ENCODE peak calls at places on chromosomes 13 and 19, in ten cellular contexts. F, K, B, D, R, I, M, J, E and O are unnamed samples. For H3K4me1, the result is how much of the 10 kb centered on the place peaks cover.

GRCh38 chr13:109146912-109147624 is 517.7 kb downstream of the MYO16 start:
- DNase-seq in D (no peak), J (no peak), R (no peak), E (peak), I (no peak), F (peak), B (no peak), M (no peak), K (no peak), O (no peak)

GRCh38 chr13:68304287-68304893 is 1074.3 kb upstream of the PCDH9 start:
- DNase-seq in J (no peak), E (no peak), D (no peak), M (no peak), B (no peak), F (peak), I (no peak), K (no peak), R (no peak), O (no peak)

GRCh38 chr13:44078806-44079378 is 199.2 kb downstream of the LACC1 start:
- DNase-seq in I (no peak), F (no peak), J (no peak), D (no peak), K (no peak), M (no peak), R (no peak), E (no peak), B (no peak), O (no peak)

GRCh38 chr19:39327990-39328705 is 7.5 kb upstream of the LRFN1 start:
- DNase-seq in K (peak), D (peak), E (peak), B (peak), J (peak), I (peak), R (peak), M (no peak), F (no peak), O (peak)

GRCh38 chr19:53594811-53595509 is 36.8 kb upstream of the DPRX start:
- DNase-seq in M (no peak), F (no peak), I (no peak), B (no peak), R (no peak), J (no peak), K (no peak), D (no peak), E (no peak), O (no peak)

GRCh38 chr13:105464249-105464648 is 1071.2 kb downstream of the EFNB2 start:
- DNase-seq in B (no peak), D (no peak), I (no peak), M (no peak), F (no peak), E (no peak), R (no peak), K (no peak), J (no peak), O (no peak)

GRCh38 chr13:25980255-25980654 is 71.6 kb downstream of the SHISA2 start:
- DNase-seq in D (no peak), R (no peak), J (peak), B (no peak), E (no peak), F (peak), M (no peak), K (no peak), I (no peak), O (no peak)

GRCh38 chr19:16394681-16395375 is 70.2 kb downstream of the KLF2 start:
- DNase-seq in J (no peak), I (no peak), M (no peak), F (no peak), R (no peak), E (no peak), B (no peak), D (no peak), K (no peak), O (no peak)

GRCh38 chr13:38159710-38160109 is 189.9 kb upstream of the UFM1 start:
- DNase-seq in D (no peak), F (no peak), K (no peak), B (no peak), R (no peak), E (no peak), J (no peak), I (no peak), M (no peak), O (no peak)

GRCh38 chr19:14775855-14776254 is 2.5 kb downstream of the ADGRE2 start:
- DNase-seq in F (no peak), D (peak), K (no peak), I (peak), J (peak), E (no peak), B (no peak), R (no peak), M (no peak), O (peak)

GRCh38 chr19:14110650-14111049 is 6.9 kb downstream of the PRKACA start:
- DNase-seq in M (no peak), D (no peak), F (no peak), E (no peak), K (no peak), J (peak), I (no peak), R (no peak), B (no peak), O (no peak)

GRCh38 chr13:51298812-51299211 is 40.7 kb upstream of the SERPINE3 start:
- DNase-seq in K (no peak), F (no peak), D (no peak), E (no peak), R (no peak), B (no peak), M (no peak), J (no peak), I (no peak), O (no peak)

GRCh38 chr13:51303063-51303552 is 36.4 kb upstream of the SERPINE3 start:
- DNase-seq in D (no peak), I (no peak), E (no peak), K (no peak), J (no peak), M (no peak), B (no peak), R (no peak), F (no peak), O (no peak)

GRCh38 chr13:51292000-51292550 is 47.4 kb upstream of the SERPINE3 start:
- DNase-seq in J (no peak), B (no peak), F (no peak), R (no peak), E (no peak), I (no peak), M (no peak), D (no peak), K (no peak), O (no peak)

DNA sequence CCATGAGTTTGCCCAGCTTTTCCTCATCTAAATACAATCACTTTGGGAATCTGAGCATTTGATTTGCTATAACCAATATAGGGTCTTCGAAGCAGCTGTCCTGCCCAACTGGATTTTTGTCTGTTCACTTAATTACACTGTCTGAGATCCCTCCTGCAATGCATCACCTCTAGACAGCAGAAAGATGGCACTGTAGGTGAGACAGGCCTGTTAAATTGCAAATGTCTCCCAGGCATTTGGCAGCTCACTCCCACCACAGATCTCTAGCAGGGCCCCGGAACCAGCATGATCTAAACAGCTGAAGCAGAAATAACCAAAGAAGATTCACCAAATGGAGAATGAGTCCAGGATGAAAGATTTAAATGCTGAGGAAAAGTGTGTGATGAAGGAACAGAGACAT is 41.9 kb upstream of the SERPINE3 start:
- DNase-seq in M (no peak), J (no peak), K (no peak), F (no peak), D (no peak), E (no peak), I (no peak), R (no peak), B (no peak), O (no peak)
- TF ChIP-seq CTCF in M (no peak), J (no peak), K (no peak), F (no peak), D (no peak), E (no peak), I (no peak), R (no peak), B (no peak), O (no peak)

GRCh38 chr13:28357247-28357825 is 137.6 kb downstream of the FLT1 start:
- DNase-seq in D (no peak), E (no peak), M (no peak), B (no peak), J (no peak), I (no peak), R (no peak), K (no peak), F (no peak), O (no peak)

GRCh38 chr13:28356506-28357064 is 138.3 kb downstream of the FLT1 start:
- DNase-seq in D (no peak), M (no peak), B (no peak), K (no peak), I (no peak), E (no peak), R (no peak), F (no peak), J (no peak), O (no peak)

GRCh38 chr13:28353679-28354078 is 141.2 kb downstream of the FLT1 start:
- DNase-seq in B (no peak), I (no peak), E (no peak), J (no peak), D (no peak), R (no peak), K (no peak), M (no peak), F (no peak), O (no peak)

GRCh38 chr13:28355822-28356371 is 139.0 kb downstream of the FLT1 start:
- DNase-seq in E (no peak), J (peak), B (no peak), K (no peak), F (no peak), D (no peak), M (no peak), I (peak), R (no peak), O (no peak)

DNA sequence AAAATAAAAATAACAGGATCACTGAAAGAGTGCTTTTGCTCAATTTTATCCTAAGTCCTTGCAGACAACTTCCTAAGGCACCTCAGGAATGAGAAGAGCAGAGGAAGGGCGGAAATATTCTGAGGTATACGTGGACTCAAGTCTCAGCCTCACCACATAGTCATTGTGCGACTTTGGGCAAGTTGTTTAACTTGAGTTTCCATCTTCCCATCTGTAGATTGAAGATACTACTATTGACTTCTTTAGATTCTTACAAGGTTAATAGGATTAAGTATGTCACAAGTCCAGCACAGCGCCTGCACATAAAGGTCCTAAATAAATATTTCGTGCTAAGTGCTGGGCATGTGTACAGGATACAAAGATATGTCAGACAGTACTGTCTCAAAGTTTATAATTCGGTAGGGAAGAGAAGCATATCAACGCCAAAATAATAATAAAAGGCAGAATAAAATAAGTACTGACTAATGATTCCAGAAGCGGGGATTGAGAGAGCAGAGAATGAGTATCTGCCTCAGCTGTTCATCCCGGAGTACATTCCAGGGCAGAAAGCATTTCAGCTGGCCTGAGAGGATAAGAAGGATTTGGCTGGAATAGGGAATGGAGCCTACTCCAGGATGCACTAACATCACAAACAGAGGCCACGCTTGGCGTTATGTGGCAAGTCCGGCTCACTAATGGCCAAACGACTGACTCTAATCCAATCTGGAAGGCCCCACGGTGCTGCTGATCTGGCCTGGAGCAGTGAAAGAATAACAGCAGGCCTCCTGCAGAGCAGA is 139.7 kb downstream of the FLT1 start:
- DNase-seq in B (no peak), J (no peak), M (no peak), K (no peak), F (no peak), E (no peak), I (no peak), D (no peak), R (no peak), O (no peak)
- H3K4me1 ChIP-seq in B (under half), J (under half), M (under half), K (under half), F (under half), E (under half), I (under half), D (under half), R (under half), O (under half)

DNA sequence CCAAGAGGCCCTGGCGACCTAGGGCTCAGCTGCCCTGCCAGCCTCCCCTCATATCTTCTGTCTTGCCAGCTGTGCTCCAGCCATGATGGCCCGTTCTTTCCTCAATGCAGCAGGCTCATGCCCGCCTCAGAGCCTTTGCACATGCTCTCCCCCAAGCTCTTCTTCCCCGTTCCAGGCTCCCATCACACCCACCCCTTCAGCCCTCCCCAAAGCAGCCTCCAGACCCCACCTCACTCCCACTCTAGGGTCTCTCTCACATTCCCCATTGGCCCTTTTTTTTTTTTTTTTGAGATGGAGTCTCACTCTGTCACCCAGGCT is 29.9 kb upstream of the ATP1A3 start:
- DNase-seq in D (no peak), M (no peak), B (no peak), K (no peak), J (no peak), R (no peak), I (no peak), E (no peak), F (no peak), O (no peak)
- TF ChIP-seq CTCF in D (no peak), M (no peak), B (no peak), K (no peak), J (no peak), R (no peak), I (no peak), E (no peak), F (no peak), O (no peak)

GRCh38 chr19:44745386-44745831 is 3.1 kb upstream of the BCL3 start:
- DNase-seq in F (peak), B (peak), K (peak), M (no peak), I (no peak), D (peak), J (peak), R (peak), E (peak), O (peak)
- H3K4me1 ChIP-seq in F (half or more), B (half or more), K (half or more), M (half or more), I (under half), D (half or more), J (half or more), R (half or more), E (half or more), O (under half)

DNA sequence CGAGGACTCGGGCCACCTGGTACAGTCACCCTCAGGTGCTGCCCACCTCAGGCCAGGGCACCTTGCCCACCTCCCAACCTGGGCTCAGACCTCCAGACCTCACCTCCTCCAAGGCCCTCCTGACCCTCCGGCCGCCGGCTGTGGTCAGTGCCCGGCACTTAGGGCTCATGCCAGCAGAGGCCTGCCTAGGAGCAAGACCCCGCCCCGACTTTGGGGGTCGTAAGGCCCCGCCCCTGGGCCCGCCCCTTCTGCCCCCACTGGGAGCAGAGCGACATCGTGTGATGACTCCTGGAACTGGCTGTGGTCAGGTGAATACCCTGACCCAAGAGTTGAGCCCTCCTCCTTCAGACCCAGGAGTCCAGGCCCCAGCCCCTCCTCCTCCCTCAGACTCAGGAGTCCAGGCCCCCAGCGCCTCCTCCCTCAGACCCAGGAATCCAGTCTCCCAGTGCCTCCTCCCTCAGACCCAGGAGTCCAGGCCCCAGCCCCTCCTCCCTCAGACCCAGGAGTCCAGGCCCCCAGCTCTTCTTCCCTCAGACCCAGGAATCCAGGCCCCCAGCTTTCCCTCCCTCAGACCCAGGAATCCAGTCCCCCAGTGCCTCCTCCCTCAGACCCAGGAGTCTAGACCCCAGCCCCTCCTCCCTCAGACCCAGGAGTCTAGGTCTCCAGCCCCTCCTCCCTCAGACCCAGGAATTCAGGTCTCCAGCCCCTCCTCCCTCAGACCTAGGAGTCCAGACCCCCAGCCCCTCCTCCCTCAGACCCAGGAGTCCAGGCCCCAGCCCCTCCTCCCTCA is at the start of gene SBK2:
- DNase-seq in J (peak), I (no peak), R (no peak), M (no peak), B (no peak), K (no peak), D (no peak), E (no peak), F (no peak), O (no peak)
- TF ChIP-seq CTCF in J (no peak), I (no peak), R (no peak), M (no peak), B (no peak), K (no peak), D (peak), E (no peak), F (no peak), O (peak)

DNA sequence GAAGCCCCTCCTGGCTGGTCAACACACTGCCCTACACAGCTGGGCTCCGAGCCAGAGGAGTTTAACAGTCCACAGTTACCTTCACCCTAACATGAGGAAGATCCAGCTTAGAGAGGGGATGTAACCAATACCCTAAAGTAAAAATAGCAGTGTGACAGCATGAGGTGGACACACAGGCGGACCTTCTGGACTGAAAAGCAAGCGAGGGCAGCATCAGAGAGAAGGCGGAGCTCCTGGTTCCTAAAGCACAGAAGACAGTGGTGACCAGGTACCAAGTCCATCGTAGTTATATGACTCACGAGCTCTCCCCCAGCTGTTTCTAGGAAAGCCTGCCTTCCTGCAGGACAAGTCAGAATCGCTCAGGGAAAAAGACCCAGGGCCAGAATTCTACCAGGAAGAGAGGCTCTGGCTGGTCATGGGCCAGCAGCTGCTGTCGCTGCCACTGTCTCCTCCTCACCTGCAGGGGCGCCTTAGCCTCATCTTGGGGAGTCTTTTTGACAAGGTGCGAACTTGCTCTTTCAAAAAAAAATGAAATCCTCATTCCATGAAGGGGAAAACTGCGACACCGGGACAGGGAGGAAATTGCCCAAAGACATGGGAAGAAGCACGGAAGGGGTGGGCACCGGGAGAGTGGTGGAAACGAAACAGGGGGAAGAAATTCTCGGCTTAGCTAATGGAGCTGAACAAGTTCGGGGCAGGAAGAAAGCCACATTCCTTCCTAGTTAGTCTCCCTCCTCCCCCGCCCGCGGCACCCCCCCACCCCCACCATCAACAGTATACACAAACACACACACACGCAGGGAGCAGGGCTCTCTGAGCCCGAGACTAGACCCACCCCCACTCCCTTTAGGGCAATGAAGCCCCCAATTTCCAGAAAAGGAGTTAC is 1.7 kb downstream of the ELL start:
- DNase-seq in R (no peak), F (peak), B (peak), E (peak), M (no peak), K (peak), J (peak), D (peak), I (peak), O (no peak)
- H3K4me1 ChIP-seq in R (under half), F (under half), B (under half), E (under half), M (under half), K (under half), J (under half), D (under half), I (under half), O (under half)

DNA sequence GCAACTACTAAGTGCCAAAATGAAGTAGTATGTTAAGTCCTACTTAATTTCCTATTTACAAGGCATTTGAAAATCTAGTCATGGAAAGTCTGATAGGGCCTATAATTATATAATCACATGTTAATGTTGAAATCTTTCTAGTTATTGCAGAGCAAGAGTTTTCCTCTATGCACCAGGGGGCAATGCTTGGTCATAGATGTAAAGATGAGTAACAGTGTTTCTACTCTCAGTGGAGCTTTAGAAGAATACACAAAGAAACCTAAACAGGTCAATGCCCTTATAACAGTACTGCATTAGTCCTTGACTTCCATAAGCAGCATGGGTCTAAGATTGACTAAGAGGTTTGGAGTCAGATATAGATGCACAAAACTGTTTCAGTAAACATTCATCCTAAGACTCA is 218.7 kb downstream of the KCTD12 start:
- DNase-seq in K (no peak), I (no peak), B (no peak), J (no peak), F (no peak), D (no peak), R (no peak), E (no peak), M (no peak), O (peak)
- TF ChIP-seq CTCF in K (peak), I (peak), B (no peak), J (peak), F (no peak), D (peak), R (no peak), E (peak), M (no peak), O (peak)

DNA sequence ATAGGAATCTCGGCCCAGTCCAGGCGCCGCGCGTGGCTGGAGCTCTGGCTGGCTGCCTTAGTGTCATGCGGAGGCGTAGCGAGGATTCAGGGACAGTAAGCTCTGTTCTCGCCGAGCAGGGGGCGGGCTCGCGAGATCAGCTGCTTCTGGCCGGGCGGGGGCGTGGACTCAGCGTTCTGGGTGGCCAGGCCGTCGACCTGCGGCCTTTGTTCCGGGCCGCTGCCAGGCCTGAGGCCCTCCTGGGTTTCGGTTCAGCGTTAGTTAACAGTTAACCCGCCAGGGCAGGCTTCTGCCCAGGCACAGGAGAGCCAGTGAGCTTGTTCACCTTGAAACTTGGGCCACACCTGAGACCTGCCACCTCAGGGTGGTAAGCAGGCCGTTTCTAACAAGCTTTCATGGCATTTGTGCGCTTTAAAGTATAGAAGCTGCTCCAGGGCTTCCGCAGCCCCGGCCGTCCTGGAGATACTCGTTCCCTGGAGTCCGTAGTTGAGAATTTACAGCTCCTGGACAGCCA is 332.2 kb upstream of the SGCG start:
- DNase-seq in B (no peak), J (no peak), M (no peak), F (no peak), R (no peak), I (no peak), K (peak), D (no peak), E (no peak), O (peak)
- H3K4me1 ChIP-seq in B (under half), J (under half), M (under half), F (under half), R (under half), I (under half), K (under half), D (under half), E (under half), O (under half)